ENCODE peak calls at places on chromosomes 3 and 15, in five cellular contexts. S is fibroblast of mammary gland, I is body of pancreas, M is AG10803, B is spleen. U is an unnamed sample.

GRCh38 chr15:34347951-34348638 is 5.0 kb downstream of the NUTM1 start:
- DNase-seq in I (no peak), S (no peak), B (no peak), M (no peak), U (no peak)

GRCh38 chr15:93866441-93866840 is 364.9 kb upstream of the MCTP2 start:
- DNase-seq in I (no peak), B (no peak), M (no peak), S (no peak), U (no peak)

GRCh38 chr3:132135628-132136333 is 101.0 kb upstream of the CPNE4 start:
- DNase-seq in S (peak; percentile 98), I (no peak), B (no peak), M (peak; percentile 98), U (peak; percentile 77)

GRCh38 chr3:99484871-99485270 is 153.5 kb upstream of the COL8A1 start:
- DNase-seq in B (no peak), M (peak; percentile 91), I (no peak), S (peak; percentile 59), U (peak; percentile 36)

GRCh38 chr3:29697989-29698388 is 417.1 kb downstream of the RBMS3 start:
- DNase-seq in S (peak; percentile 43), M (peak; percentile 65), B (no peak), I (no peak), U (no peak)

GRCh38 chr3:160001850-160002623 is 13.4 kb downstream of the IL12A start:
- DNase-seq in S (no peak), M (no peak), I (no peak), B (no peak), U (no peak)

GRCh38 chr3:141914311-141914710 is 37.9 kb downstream of the ATP1B3 start:
- DNase-seq in S (peak; percentile 34), M (no peak), I (no peak), B (no peak), U (no peak)

GRCh38 chr3:13584427-13584891 is 35.5 kb downstream of the FBLN2 start:
- DNase-seq in M (no peak), B (peak; percentile 68), I (no peak), S (no peak), U (no peak)

GRCh38 chr15:95829062-95829461 is 501.4 kb upstream of the NR2F2 start:
- DNase-seq in I (no peak), M (no peak), B (no peak), S (no peak), U (no peak)

GRCh38 chr15:77921664-77922063 is 155.8 kb downstream of the TBC1D2B start:
- DNase-seq in M (no peak), S (no peak), B (peak; percentile 22), I (no peak), U (no peak)

DNA sequence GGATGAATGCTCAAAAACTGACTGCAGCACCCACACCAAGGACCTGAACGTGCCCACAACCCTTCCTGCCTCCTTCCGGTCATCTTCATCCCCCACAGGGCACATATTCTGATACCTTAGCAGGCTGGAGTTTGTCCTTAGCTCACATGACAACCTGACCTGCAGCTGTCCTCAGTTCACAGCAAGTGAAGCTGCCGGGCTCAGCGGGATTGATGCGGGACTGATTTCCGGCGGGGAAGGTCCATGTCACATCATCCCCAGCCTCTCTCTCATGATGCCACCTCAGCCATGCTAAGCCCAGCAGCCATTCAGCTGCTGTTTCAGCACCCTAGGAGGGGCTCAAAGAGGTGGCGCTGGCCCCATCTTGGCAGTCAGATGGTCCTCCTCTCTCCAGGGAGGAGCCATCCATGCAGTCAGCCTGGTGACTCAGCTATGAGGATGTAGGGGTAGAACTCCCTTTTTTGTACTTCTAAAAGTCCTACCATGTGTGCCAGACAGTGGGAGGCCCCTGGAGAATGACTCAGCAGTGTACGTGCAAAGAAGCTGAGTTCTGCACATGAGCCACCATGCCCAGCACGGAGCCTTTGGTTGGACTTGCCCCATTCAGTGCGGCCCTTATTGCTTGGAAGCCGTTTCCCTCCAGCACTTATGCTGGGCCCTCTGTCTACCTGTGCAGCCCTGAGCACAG is 9.5 kb downstream of the CA12 start:
- DNase-seq in I (no peak), B (no peak), S (peak; percentile 99), M (peak; percentile 98), U (peak; percentile 85)
- H3K4me3 ChIP-seq in I (no peak overlapping the region), B (no peak overlapping the region), S (peak overlapping the region; percentile 32), M (peak overlapping the region; percentile 51), U (no peak overlapping the region)

DNA sequence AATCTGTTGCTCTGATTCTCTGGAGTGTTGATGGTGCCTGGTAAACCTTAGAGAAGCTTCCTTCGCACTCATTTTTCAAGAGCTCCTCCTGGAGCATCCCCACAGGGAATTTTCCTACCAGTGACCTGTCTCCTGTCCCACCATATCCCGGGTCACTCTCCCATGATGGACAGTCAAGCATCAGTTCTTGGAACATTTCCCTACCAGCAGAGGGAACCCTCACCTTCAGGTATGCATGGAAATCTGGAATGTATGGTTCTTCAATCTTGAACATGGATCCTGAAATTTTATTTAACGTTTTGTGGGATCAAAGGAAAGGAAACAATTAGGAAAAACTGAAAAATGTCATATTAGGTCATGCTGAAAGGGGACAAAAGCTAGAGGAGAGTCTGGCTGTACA is 153.8 kb downstream of the SPATA16 start:
- DNase-seq in M (no peak), I (no peak), B (no peak), S (no peak), U (no peak)
- TF ChIP-seq CTCF in M (no peak), I (no peak), B (no peak), S (peak; percentile 1), U (peak; percentile 27)

GRCh38 chr15:52102468-52102867 is 10.1 kb downstream of the BCL2L10 start:
- DNase-seq in S (peak; percentile 99), M (peak; percentile 90), B (no peak), I (no peak), U (peak; percentile 96)
- H3K4me3 ChIP-seq in S (no peak overlapping the region), M (no peak overlapping the region), B (no peak overlapping the region), I (no peak overlapping the region), U (no peak overlapping the region)

GRCh38 chr3:124496066-124496465 is 234.2 kb upstream of the UMPS start:
- DNase-seq in S (no peak), M (no peak), I (no peak), B (no peak), U (no peak)

GRCh38 chr3:124491875-124492274 is 238.4 kb upstream of the UMPS start:
- DNase-seq in S (no peak), M (no peak), I (no peak), B (no peak), U (no peak)

GRCh38 chr3:124489506-124489905 is 240.7 kb upstream of the UMPS start:
- DNase-seq in B (no peak), M (no peak), S (no peak), I (no peak), U (no peak)

GRCh38 chr3:124491098-124491497 is 239.2 kb upstream of the UMPS start:
- DNase-seq in M (no peak), S (no peak), B (no peak), I (no peak), U (no peak)

DNA sequence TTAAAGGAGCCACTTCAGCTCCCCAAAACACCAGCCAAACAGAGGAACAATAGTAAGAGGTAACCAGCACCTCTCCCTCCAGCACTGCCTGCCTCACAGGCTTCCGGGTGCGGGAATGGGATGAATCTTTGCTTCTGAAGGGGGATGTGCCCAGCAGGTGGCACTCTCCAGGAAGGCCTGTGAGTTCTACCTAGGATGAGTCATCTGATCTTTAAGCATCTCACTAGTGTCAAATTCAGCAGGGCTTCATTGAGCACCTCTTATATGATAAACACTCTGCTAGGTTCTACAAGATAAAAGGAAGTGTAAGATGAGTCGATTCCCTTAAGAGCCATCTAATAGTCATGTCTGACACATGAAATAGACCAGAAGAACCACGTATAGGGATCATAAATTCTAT is 237.4 kb upstream of the UMPS start:
- DNase-seq in M (peak; percentile 33), B (no peak), S (peak; percentile 32), I (peak; percentile 74), U (peak; percentile 28)
- TF ChIP-seq CTCF in M (peak; percentile 34), B (no peak), S (peak; percentile 29), I (peak; percentile 56), U (peak; percentile 32)